ENCODE peak calls at places on chromosomes 6 and 20, in eight cellular contexts. B is left lung; D is heart right ventricle; H is OCI-LY7; G is transverse colon; E is CD8-positive, alpha-beta T cell; J is cardiac muscle cell; Q is PC-3. V is an unnamed sample.
A peak's percentile ranks its signal among the peaks of the same experiment; 100 is the strongest.

GRCh38 chr6:11702039-11702795 is 76.4 kb downstream of the ADTRP start:
- DNase-seq in B (no peak), D (no peak), H (no peak), G (no peak), E (no peak), J (peak; percentile 64), Q (peak; percentile 66), V (no peak)

GRCh38 chr20:25989196-25989595 is 292.5 kb upstream of the ZNF337 start:
- DNase-seq in B (no peak), D (no peak), H (no peak), G (no peak), E (no peak), J (no peak), Q (no peak), V (no peak)

GRCh38 chr20:10861086-10861485 is 187.3 kb upstream of the JAG1 start:
- DNase-seq in B (no peak), D (no peak), H (no peak), G (no peak), E (no peak), J (peak; percentile 51), Q (peak; percentile 78), V (no peak)

GRCh38 chr6:158680441-158680840 is 30.6 kb downstream of the SYTL3 start:
- DNase-seq in B (no peak), D (no peak), H (no peak), G (no peak), E (no peak), J (no peak), Q (no peak), V (no peak)

GRCh38 chr20:20461526-20461925 is 93.6 kb downstream of the INSM1 start:
- DNase-seq in B (no peak), D (no peak), H (no peak), G (no peak), E (no peak), J (no peak), Q (no peak), V (no peak)

GRCh38 chr20:8812818-8813217 is 256.1 kb upstream of the PLCB4 start:
- DNase-seq in B (no peak), D (peak; percentile 9), H (no peak), G (no peak), E (no peak), J (no peak), Q (no peak), V (no peak)

GRCh38 chr6:132287101-132287500 is 114.2 kb downstream of the MOXD1 start:
- DNase-seq in B (no peak), D (no peak), H (no peak), G (no peak), E (no peak), J (no peak), Q (no peak), V (no peak)

GRCh38 chr6:149457316-149457884 is 27.4 kb downstream of the ZC3H12D start:
- DNase-seq in B (no peak), D (no peak), H (no peak), G (no peak), E (no peak), J (peak; percentile 35), Q (no peak), V (no peak)

GRCh38 chr6:28985396-28986164 is 19.5 kb downstream of the ZNF311 start:
- DNase-seq in B (peak; percentile 82), D (peak; percentile 89), H (no peak), G (peak; percentile 86), E (no peak), J (peak; percentile 98), Q (peak; percentile 97), V (peak; percentile 72)

GRCh38 chr6:5302220-5302946 is 41.1 kb downstream of the FARS2 start:
- DNase-seq in B (no peak), D (no peak), H (no peak), G (no peak), E (no peak), J (no peak), Q (no peak), V (no peak)

GRCh38 chr6:159989882-159990480 is 21.1 kb downstream of the IGF2R start:
- DNase-seq in B (no peak), D (no peak), H (no peak), G (no peak), E (no peak), J (peak; percentile 32), Q (peak; percentile 26), V (no peak)

GRCh38 chr20:10982692-10983091 is 308.9 kb upstream of the JAG1 start:
- DNase-seq in B (no peak), D (peak; percentile 78), H (no peak), G (no peak), E (no peak), J (peak; percentile 87), Q (peak; percentile 72), V (no peak)

GRCh38 chr6:134287863-134288537 is 29.9 kb downstream of the SGK1 start:
- DNase-seq in B (no peak), D (no peak), H (no peak), G (no peak), E (no peak), J (peak; percentile 43), Q (no peak), V (no peak)

GRCh38 chr6:3938715-3939376 is 89.7 kb downstream of the FAM50B start:
- DNase-seq in B (no peak), D (no peak), H (no peak), G (no peak), E (no peak), J (no peak), Q (no peak), V (no peak)

GRCh38 chr6:85756982-85757381 is 114.3 kb upstream of the SYNCRIP start:
- DNase-seq in B (no peak), D (no peak), H (peak; percentile 21), G (no peak), E (no peak), J (peak; percentile 54), Q (peak; percentile 59), V (no peak)

GRCh38 chr6:147564556-147564955 is 56.1 kb downstream of the SAMD5 start:
- DNase-seq in B (no peak), D (no peak), H (no peak), G (no peak), E (no peak), J (no peak), Q (no peak), V (no peak)

GRCh38 chr6:54491431-54491830 is 183.2 kb downstream of the TINAG start:
- DNase-seq in B (no peak), D (no peak), H (no peak), G (no peak), E (no peak), J (no peak), Q (peak; percentile 86), V (no peak)

GRCh38 chr20:45647441-45648050 is 16.5 kb upstream of the WFDC9 start:
- DNase-seq in B (no peak), D (no peak), H (no peak), G (no peak), E (no peak), J (no peak), Q (no peak), V (no peak)

GRCh38 chr6:444653-445275 is 53.2 kb downstream of the IRF4 start:
- DNase-seq in B (no peak), D (no peak), H (no peak), G (no peak), E (peak; percentile 57), J (no peak), Q (no peak), V (no peak)

GRCh38 chr6:40535105-40535783 is 51.9 kb downstream of the LRFN2 start:
- DNase-seq in B (no peak), D (no peak), H (no peak), G (no peak), E (no peak), J (no peak), Q (no peak), V (no peak)

GRCh38 chr6:160055378-160055777 is 66.2 kb upstream of the SLC22A1 start:
- DNase-seq in B (no peak), D (no peak), H (no peak), G (no peak), E (no peak), J (no peak), Q (no peak), V (no peak)

GRCh38 chr6:366389-366788 is 25.2 kb upstream of the IRF4 start:
- DNase-seq in B (no peak), D (no peak), H (peak; percentile 40), G (no peak), E (no peak), J (no peak), Q (no peak), V (no peak)

GRCh38 chr20:38880952-38881735 is 45.1 kb upstream of the FAM83D start:
- DNase-seq in B (no peak), D (no peak), H (peak; percentile 78), G (no peak), E (no peak), J (no peak), Q (no peak), V (no peak)
- TF ChIP-seq CTCF in B (no peak), D (no peak), H (peak; percentile 70), G (no peak), E (no peak), J (no peak), Q (no peak), V (no peak)

DNA sequence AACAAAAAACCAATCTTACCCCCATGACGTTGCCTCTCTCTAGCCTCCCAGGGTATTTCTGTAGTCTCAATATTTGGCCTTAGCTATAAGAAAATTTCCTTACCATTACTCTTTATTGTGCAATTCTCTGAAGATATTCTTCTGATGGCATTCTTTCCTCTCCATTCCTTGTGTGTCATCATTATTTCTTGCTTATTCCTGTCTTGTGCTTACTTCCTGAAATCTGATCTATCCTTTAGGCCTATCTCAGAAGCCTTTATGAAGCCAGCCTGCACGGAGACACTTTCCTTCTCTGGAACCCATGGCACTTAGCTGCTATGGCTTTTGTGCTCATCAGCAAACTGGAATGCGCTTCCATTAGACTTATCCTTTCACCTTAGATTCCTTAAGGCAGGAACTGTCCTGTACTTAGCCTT is 65.9 kb upstream of the DDR1 start:
- DNase-seq in B (no peak), D (no peak), H (no peak), G (no peak), E (no peak), J (peak; percentile 88), Q (peak; percentile 73), V (no peak)
- H3K27ac ChIP-seq in B (peak overlapping the region; percentile 53), D (no peak overlapping the region), H (no peak overlapping the region), G (no peak overlapping the region), E (no peak overlapping the region), J (peak overlapping the region; percentile 1), Q (peak overlapping the region; percentile 89), V (no peak overlapping the region)

GRCh38 chr20:13960119-13960518 is 30.3 kb downstream of the SEL1L2 start:
- DNase-seq in B (no peak), D (no peak), H (no peak), G (no peak), E (no peak), J (no peak), Q (no peak), V (no peak)
- TF ChIP-seq CTCF in B (no peak), D (no peak), H (no peak), G (no peak), E (no peak), J (no peak), Q (no peak), V (no peak)

DNA sequence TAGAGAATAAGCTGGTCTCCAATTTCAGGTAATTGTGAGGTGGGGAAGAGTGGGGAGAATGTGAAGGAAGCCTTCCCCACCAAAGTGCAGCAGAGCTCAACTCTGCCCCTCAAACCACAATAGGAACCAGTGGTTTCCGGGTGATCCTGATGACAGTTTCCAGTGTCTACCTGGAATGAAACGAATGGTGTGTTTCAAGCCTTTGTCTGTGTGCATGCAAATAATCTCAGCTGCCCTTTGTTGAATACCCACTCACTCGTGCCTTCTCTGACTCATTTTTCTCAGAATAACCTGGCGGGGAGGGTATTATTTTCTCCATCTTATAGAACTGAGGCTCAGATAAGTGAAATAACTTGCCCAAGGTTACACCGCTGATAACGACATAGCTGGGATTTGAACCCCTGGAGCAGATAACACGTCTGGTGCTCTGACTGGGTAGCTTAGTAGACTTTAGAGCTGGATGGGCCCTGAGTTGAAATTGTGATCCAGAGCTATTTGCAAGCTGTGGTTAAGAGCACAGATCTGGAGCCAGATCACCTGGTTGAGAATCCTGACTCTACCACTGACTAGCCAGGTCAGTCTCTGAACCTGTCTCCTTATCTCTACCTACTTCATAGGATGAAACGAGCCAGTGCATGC is 85.1 kb downstream of the EYA2 start:
- DNase-seq in B (no peak), D (no peak), H (peak; percentile 70), G (no peak), E (no peak), J (no peak), Q (no peak), V (no peak)
- H3K27ac ChIP-seq in B (no peak overlapping the region), D (no peak overlapping the region), H (peak overlapping the region; percentile 29), G (no peak overlapping the region), E (no peak overlapping the region), J (no peak overlapping the region), Q (no peak overlapping the region), V (no peak overlapping the region)

V was measured in right lobe of liver.